ENCODE peak calls at places on chromosome 16, in four cellular contexts. One of them, this sample, is unnamed.

GRCh38 chr16:89588413-89589109 is 13.0 kb downstream of the CPNE7 start:
- ATAC-seq in activated CD4-positive, CD25-positive, alpha-beta regulatory T cell treated with anti-CD3 and anti-CD28 coated beads, Interleukin-2, amount 50 U/mL, for 24 hours: no peak
- ATAC-seq in pancreas: no peak
- ATAC-seq in GM23338: no peak
- ATAC-seq in this sample: no peak

GRCh38 chr16:21263640-21264211 is 14.4 kb downstream of the CRYM start:
- ATAC-seq in pancreas: no peak
- ATAC-seq in GM23338: no peak
- ATAC-seq in activated CD4-positive, CD25-positive, alpha-beta regulatory T cell treated with anti-CD3 and anti-CD28 coated beads, Interleukin-2, amount 50 U/mL, for 24 hours: no peak
- ATAC-seq in this sample: no peak

GRCh38 chr16:48596326-48596725 is 13.7 kb downstream of the N4BP1 start:
- ATAC-seq in pancreas: peak
- ATAC-seq in activated CD4-positive, CD25-positive, alpha-beta regulatory T cell treated with anti-CD3 and anti-CD28 coated beads, Interleukin-2, amount 50 U/mL, for 24 hours: peak
- ATAC-seq in GM23338: no peak
- ATAC-seq in this sample: no peak

GRCh38 chr16:72050769-72051464 is 3.4 kb upstream of the HP start:
- ATAC-seq in pancreas: no peak
- ATAC-seq in activated CD4-positive, CD25-positive, alpha-beta regulatory T cell treated with anti-CD3 and anti-CD28 coated beads, Interleukin-2, amount 50 U/mL, for 24 hours: no peak
- ATAC-seq in GM23338: no peak
- ATAC-seq in this sample: peak

GRCh38 chr16:10760863-10761262 is 17.2 kb downstream of the NUBP1 start:
- ATAC-seq in activated CD4-positive, CD25-positive, alpha-beta regulatory T cell treated with anti-CD3 and anti-CD28 coated beads, Interleukin-2, amount 50 U/mL, for 24 hours: no peak
- ATAC-seq in GM23338: no peak
- ATAC-seq in pancreas: no peak
- ATAC-seq in this sample: no peak

GRCh38 chr16:65845466-65846209 is 520.9 kb upstream of the CDH5 start:
- ATAC-seq in GM23338: no peak
- ATAC-seq in activated CD4-positive, CD25-positive, alpha-beta regulatory T cell treated with anti-CD3 and anti-CD28 coated beads, Interleukin-2, amount 50 U/mL, for 24 hours: no peak
- ATAC-seq in pancreas: no peak
- ATAC-seq in this sample: no peak

GRCh38 chr16:66150691-66151090 is 215.8 kb upstream of the CDH5 start:
- ATAC-seq in activated CD4-positive, CD25-positive, alpha-beta regulatory T cell treated with anti-CD3 and anti-CD28 coated beads, Interleukin-2, amount 50 U/mL, for 24 hours: no peak
- ATAC-seq in GM23338: no peak
- ATAC-seq in pancreas: no peak
- ATAC-seq in this sample: peak

GRCh38 chr16:48603647-48604376 is 6.2 kb downstream of the N4BP1 start:
- ATAC-seq in activated CD4-positive, CD25-positive, alpha-beta regulatory T cell treated with anti-CD3 and anti-CD28 coated beads, Interleukin-2, amount 50 U/mL, for 24 hours: no peak
- ATAC-seq in pancreas: no peak
- ATAC-seq in GM23338: no peak
- ATAC-seq in this sample: no peak

GRCh38 chr16:24667244-24667764 is 62.1 kb upstream of the TNRC6A start:
- ATAC-seq in GM23338: no peak
- ATAC-seq in activated CD4-positive, CD25-positive, alpha-beta regulatory T cell treated with anti-CD3 and anti-CD28 coated beads, Interleukin-2, amount 50 U/mL, for 24 hours: no peak
- ATAC-seq in pancreas: no peak
- ATAC-seq in this sample: no peak

GRCh38 chr16:89422905-89423630 is 67.3 kb downstream of the ANKRD11 start:
- ATAC-seq in activated CD4-positive, CD25-positive, alpha-beta regulatory T cell treated with anti-CD3 and anti-CD28 coated beads, Interleukin-2, amount 50 U/mL, for 24 hours: peak
- ATAC-seq in pancreas: peak
- ATAC-seq in GM23338: peak
- ATAC-seq in this sample: peak

GRCh38 chr16:3029499-3030127 is 5.8 kb downstream of the THOC6 start:
- ATAC-seq in GM23338: peak
- ATAC-seq in activated CD4-positive, CD25-positive, alpha-beta regulatory T cell treated with anti-CD3 and anti-CD28 coated beads, Interleukin-2, amount 50 U/mL, for 24 hours: peak
- ATAC-seq in pancreas: no peak
- ATAC-seq in this sample: no peak